ENCODE peak calls at places on chromosomes 6 and 20, in ten cellular contexts. Y is breast epithelium, O is transverse colon, S is HCT116, G is spleen, N is prostate gland, M is upper lobe of left lung, H is SK-N-SH, R is Panc1, K is HepG2. Q is an unnamed sample.

GRCh38 chr20:57498425-57499400 is 26.2 kb downstream of the CTCFL start:
- DNase-seq in R (no peak), O (no peak), S (peak; percentile 19), N (no peak), K (no peak), M (no peak), Y (no peak), H (peak; percentile 60), G (no peak), Q (no peak)

GRCh38 chr6:98946266-98946817 is 1.4 kb downstream of the FBXL4 start:
- DNase-seq in M (no peak), O (no peak), K (no peak), Y (no peak), H (no peak), S (no peak), N (no peak), G (no peak), R (no peak), Q (no peak)

GRCh38 chr20:7090753-7091310 is 323.3 kb downstream of the BMP2 start:
- DNase-seq in N (no peak), G (no peak), O (peak; percentile 63), K (no peak), Y (no peak), S (no peak), H (no peak), R (no peak), M (no peak), Q (no peak)

GRCh38 chr6:81401970-81402690 is 350.4 kb downstream of the TENT5A start:
- DNase-seq in O (no peak), Y (no peak), G (no peak), H (no peak), M (no peak), R (no peak), K (no peak), N (no peak), S (no peak), Q (no peak)

GRCh38 chr20:7038029-7038428 is 270.5 kb downstream of the BMP2 start:
- DNase-seq in R (no peak), N (no peak), Y (no peak), K (no peak), S (no peak), H (no peak), G (no peak), O (no peak), M (no peak), Q (no peak)

GRCh38 chr20:10370091-10370887 is 63.7 kb downstream of the MKKS start:
- DNase-seq in G (no peak), Y (no peak), R (no peak), S (no peak), N (no peak), H (no peak), K (peak; percentile 99), M (no peak), O (no peak), Q (no peak)

GRCh38 chr6:45619994-45620471 is 242.3 kb upstream of the SUPT3H start:
- DNase-seq in O (no peak), K (no peak), Y (no peak), N (no peak), G (no peak), H (no peak), R (no peak), S (no peak), M (no peak), Q (no peak)

GRCh38 chr6:29792123-29793035 is 35.2 kb upstream of the HLA-G start:
- DNase-seq in K (no peak), H (peak; percentile 43), N (peak; percentile 33), S (no peak), M (peak; percentile 96), G (peak; percentile 91), Y (peak; percentile 53), O (peak; percentile 58), R (no peak), Q (peak; percentile 84)

GRCh38 chr6:56842602-56843475 is 112.1 kb upstream of the BEND6 start:
- DNase-seq in R (no peak), G (peak; percentile 79), S (no peak), O (peak; percentile 37), N (no peak), M (no peak), Y (no peak), H (peak; percentile 36), K (no peak), Q (peak; percentile 67)

GRCh38 chr6:166306378-166307081 is 1.7 kb downstream of the PRR18 start:
- DNase-seq in H (no peak), O (no peak), K (peak; percentile 59), G (no peak), M (peak; percentile 72), Y (no peak), S (no peak), R (no peak), N (no peak), Q (no peak)

GRCh38 chr20:3753098-3753497 is 14.5 kb downstream of the ADISSP start:
- DNase-seq in S (peak; percentile 38), K (peak; percentile 71), H (peak; percentile 82), M (no peak), Y (no peak), R (no peak), N (peak; percentile 32), G (no peak), O (peak; percentile 69), Q (peak; percentile 85)

GRCh38 chr20:41524980-41525613 is 93.1 kb downstream of the CHD6 start:
- DNase-seq in Y (peak; percentile 80), S (no peak), R (no peak), O (peak; percentile 77), K (no peak), N (peak; percentile 71), H (no peak), G (no peak), M (no peak), Q (peak; percentile 73)

DNA sequence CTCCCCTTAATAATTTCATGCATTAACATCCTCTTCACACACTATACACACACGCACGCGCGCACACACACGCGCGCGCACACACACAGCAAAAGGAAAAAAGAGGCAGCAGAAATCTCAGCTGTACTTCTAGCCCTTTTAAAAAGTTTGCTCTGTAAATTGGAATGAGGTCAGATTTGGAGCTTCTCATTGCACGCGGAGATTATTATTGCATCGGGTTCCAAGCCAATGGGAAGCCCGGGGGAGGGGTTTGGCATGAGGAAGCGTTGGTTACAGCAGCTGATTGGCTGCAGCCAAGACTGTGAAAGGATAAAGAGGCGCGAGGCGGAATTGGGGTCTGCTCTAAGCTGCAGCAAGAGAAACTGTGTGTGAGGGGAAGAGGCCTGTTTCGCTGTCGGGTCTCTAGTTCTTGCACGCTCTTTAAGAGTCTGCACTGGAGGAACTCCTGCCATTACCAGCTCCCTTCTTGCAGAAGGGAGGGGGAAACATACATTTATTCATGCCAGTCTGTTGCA is at the start of gene SOX4:
- DNase-seq in H (peak; percentile 93), S (peak; percentile 93), O (peak; percentile 95), G (peak; percentile 92), R (peak; percentile 82), K (peak; percentile 92), N (peak; percentile 96), M (peak; percentile 89), Y (peak; percentile 95), Q (peak; percentile 96)
- TF ChIP-seq POLR2AphosphoS5 in H (peak; percentile 100), S (peak; percentile 99), O (peak; percentile 99), G (peak; percentile 47), R (peak; percentile 99), K (peak; percentile 56), N (peak; percentile 95), M (peak; percentile 38), Y (peak; percentile 65), Q (peak; percentile 99)

DNA sequence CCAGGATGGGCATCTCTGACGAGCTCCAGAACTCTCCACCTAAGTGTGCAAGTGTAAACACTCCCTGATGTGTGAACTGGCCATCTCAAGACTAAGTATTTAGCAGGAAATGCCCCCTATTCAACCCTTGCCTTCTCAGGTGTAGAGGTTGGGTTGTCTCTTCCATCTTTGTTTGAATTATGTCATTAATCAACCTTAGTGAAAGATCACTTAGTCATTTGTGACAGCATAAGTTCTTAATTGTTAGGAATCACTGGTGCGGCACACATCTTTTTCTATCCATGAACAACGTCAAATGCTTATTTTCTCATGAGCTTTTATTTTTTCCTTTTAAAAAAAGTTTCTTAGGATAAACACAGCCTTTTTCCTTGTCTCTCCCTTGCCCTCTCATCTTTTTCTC is 151.6 kb downstream of the ESR1 start:
- DNase-seq in Y (no peak), G (no peak), M (no peak), H (no peak), S (no peak), N (no peak), O (no peak), K (no peak), R (no peak), Q (no peak)
- H3K27ac ChIP-seq in Y (no peak overlapping the region), G (no peak overlapping the region), M (no peak overlapping the region), H (no peak overlapping the region), S (no peak overlapping the region), N (no peak overlapping the region), O (no peak overlapping the region), K (no peak overlapping the region), R (no peak overlapping the region), Q (no peak overlapping the region)

GRCh38 chr6:84696181-84696580 is 68.2 kb downstream of the TBX18 start:
- DNase-seq in N (no peak), K (no peak), O (no peak), Y (no peak), M (no peak), R (no peak), G (no peak), S (no peak), H (no peak), Q (no peak)
- TF ChIP-seq POLR2AphosphoS5 in N (no peak), K (no peak), O (no peak), Y (no peak), M (no peak), R (no peak), G (no peak), S (no peak), H (no peak), Q (no peak)

GRCh38 chr6:32983964-32984638 is 15.7 kb downstream of the BRD2 start:
- DNase-seq in K (no peak), Y (no peak), N (no peak), R (no peak), G (no peak), S (no peak), M (no peak), H (no peak), O (no peak), Q (no peak)
- H3K27ac ChIP-seq in K (no peak overlapping the region), Y (no peak overlapping the region), N (peak overlapping the region; percentile 35), R (no peak overlapping the region), G (peak overlapping the region; percentile 41), S (no peak overlapping the region), M (peak overlapping the region; percentile 33), H (no peak overlapping the region), O (peak overlapping the region; percentile 45), Q (peak overlapping the region; percentile 75)

GRCh38 chr6:31632279-31632946 is 11.9 kb downstream of the PRRC2A start:
- DNase-seq in S (no peak), H (peak; percentile 22), M (peak; percentile 52), G (no peak), R (no peak), O (no peak), N (no peak), Y (no peak), K (no peak), Q (no peak)
- TF ChIP-seq POLR2AphosphoS5 in S (no peak), H (peak; percentile 9), M (no peak), G (peak; percentile 79), R (peak; percentile 39), O (no peak), N (no peak), Y (no peak), K (no peak), Q (peak; percentile 6)